ENCODE peak calls at places on chromosomes 5 and 9, in nine cellular contexts. One of them, this sample, is unnamed.

GRCh38 chr9:122723690-122724089 is at the start of gene OR1L4:
- DNase-seq in stomach: no peak
- DNase-seq in heart right ventricle: no peak
- DNase-seq in CD8-positive, alpha-beta memory T cell: no peak
- DNase-seq in heart left ventricle: no peak
- DNase-seq in neural progenitor cell: no peak
- DNase-seq in PC-9: no peak
- DNase-seq in CD8-positive, alpha-beta T cell: no peak
- DNase-seq in H9: no peak
- DNase-seq in this sample: no peak

GRCh38 chr9:13915591-13916301 is 398.2 kb downstream of the NFIB start:
- DNase-seq in CD8-positive, alpha-beta T cell: no peak
- DNase-seq in CD8-positive, alpha-beta memory T cell: no peak
- DNase-seq in heart right ventricle: no peak
- DNase-seq in PC-9: no peak
- DNase-seq in heart left ventricle: no peak
- DNase-seq in H9: no peak
- DNase-seq in stomach: no peak
- DNase-seq in neural progenitor cell: no peak
- DNase-seq in this sample: no peak

GRCh38 chr5:167716376-167716775 is 575.1 kb upstream of the WWC1 start:
- DNase-seq in stomach: no peak
- DNase-seq in H9: no peak
- DNase-seq in CD8-positive, alpha-beta memory T cell: no peak
- DNase-seq in CD8-positive, alpha-beta T cell: no peak
- DNase-seq in heart left ventricle: no peak
- DNase-seq in neural progenitor cell: no peak
- DNase-seq in PC-9: no peak
- DNase-seq in heart right ventricle: no peak
- DNase-seq in this sample: no peak

GRCh38 chr9:89342213-89342612 is 23.9 kb downstream of the SECISBP2 start:
- DNase-seq in PC-9: no peak
- DNase-seq in stomach: no peak
- DNase-seq in CD8-positive, alpha-beta memory T cell: no peak
- DNase-seq in CD8-positive, alpha-beta T cell: no peak
- DNase-seq in H9: no peak
- DNase-seq in heart left ventricle: no peak
- DNase-seq in heart right ventricle: no peak
- DNase-seq in neural progenitor cell: no peak
- DNase-seq in this sample: no peak

GRCh38 chr9:19117039-19117716 is 10.1 kb downstream of the PLIN2 start:
- DNase-seq in CD8-positive, alpha-beta memory T cell: no peak
- DNase-seq in H9: no peak
- DNase-seq in CD8-positive, alpha-beta T cell: no peak
- DNase-seq in neural progenitor cell: no peak
- DNase-seq in PC-9: no peak
- DNase-seq in stomach: no peak
- DNase-seq in heart left ventricle: no peak
- DNase-seq in heart right ventricle: no peak
- DNase-seq in this sample: no peak

GRCh38 chr9:98356953-98357352 is 101.5 kb upstream of the TBC1D2 start:
- DNase-seq in heart right ventricle: no peak
- DNase-seq in CD8-positive, alpha-beta memory T cell: no peak
- DNase-seq in heart left ventricle: no peak
- DNase-seq in CD8-positive, alpha-beta T cell: no peak
- DNase-seq in stomach: no peak
- DNase-seq in PC-9: no peak
- DNase-seq in H9: no peak
- DNase-seq in neural progenitor cell: no peak
- DNase-seq in this sample: no peak

GRCh38 chr5:83281658-83282057 is 189.9 kb upstream of the VCAN start:
- DNase-seq in H9: no peak
- DNase-seq in heart right ventricle: no peak
- DNase-seq in neural progenitor cell: peak; percentile 5
- DNase-seq in heart left ventricle: no peak
- DNase-seq in stomach: no peak
- DNase-seq in CD8-positive, alpha-beta memory T cell: no peak
- DNase-seq in CD8-positive, alpha-beta T cell: no peak
- DNase-seq in PC-9: peak; percentile 47
- DNase-seq in this sample: no peak

GRCh38 chr5:79753087-79753486 is 63.5 kb downstream of the CMYA5 start:
- DNase-seq in stomach: no peak
- DNase-seq in heart left ventricle: no peak
- DNase-seq in neural progenitor cell: no peak
- DNase-seq in PC-9: no peak
- DNase-seq in CD8-positive, alpha-beta memory T cell: no peak
- DNase-seq in H9: no peak
- DNase-seq in heart right ventricle: no peak
- DNase-seq in CD8-positive, alpha-beta T cell: no peak
- DNase-seq in this sample: no peak

GRCh38 chr9:73269430-73270101 is 117.9 kb downstream of the ANXA1 start:
- DNase-seq in heart right ventricle: no peak
- DNase-seq in CD8-positive, alpha-beta memory T cell: no peak
- DNase-seq in PC-9: no peak
- DNase-seq in heart left ventricle: no peak
- DNase-seq in stomach: no peak
- DNase-seq in neural progenitor cell: peak; percentile 30
- DNase-seq in CD8-positive, alpha-beta T cell: no peak
- DNase-seq in H9: no peak
- DNase-seq in this sample: no peak

GRCh38 chr9:69466151-69466550 is 141.1 kb downstream of the ENTREP1 start:
- DNase-seq in neural progenitor cell: no peak
- DNase-seq in heart left ventricle: no peak
- DNase-seq in H9: no peak
- DNase-seq in CD8-positive, alpha-beta T cell: no peak
- DNase-seq in CD8-positive, alpha-beta memory T cell: no peak
- DNase-seq in stomach: no peak
- DNase-seq in heart right ventricle: no peak
- DNase-seq in PC-9: no peak
- DNase-seq in this sample: no peak

GRCh38 chr5:180328296-180329137 is 24.6 kb downstream of the GFPT2 start:
- DNase-seq in heart right ventricle: peak; percentile 70
- DNase-seq in heart left ventricle: peak; percentile 69
- DNase-seq in neural progenitor cell: peak; percentile 87
- DNase-seq in CD8-positive, alpha-beta T cell: peak; percentile 90
- DNase-seq in CD8-positive, alpha-beta memory T cell: peak; percentile 70
- DNase-seq in H9: peak; percentile 91
- DNase-seq in stomach: peak; percentile 88
- DNase-seq in PC-9: peak; percentile 55
- DNase-seq in this sample: no peak

GRCh38 chr5:135999396-136000139 is 29.2 kb upstream of the TGFBI start:
- DNase-seq in PC-9: no peak
- DNase-seq in neural progenitor cell: no peak
- DNase-seq in stomach: no peak
- DNase-seq in heart left ventricle: no peak
- DNase-seq in H9: no peak
- DNase-seq in CD8-positive, alpha-beta memory T cell: no peak
- DNase-seq in heart right ventricle: no peak
- DNase-seq in CD8-positive, alpha-beta T cell: no peak
- DNase-seq in this sample: no peak

GRCh38 chr9:91374939-91375338 is 13.2 kb upstream of the AUH start:
- DNase-seq in heart right ventricle: no peak
- DNase-seq in CD8-positive, alpha-beta memory T cell: no peak
- DNase-seq in heart left ventricle: no peak
- DNase-seq in H9: no peak
- DNase-seq in neural progenitor cell: no peak
- DNase-seq in PC-9: no peak
- DNase-seq in CD8-positive, alpha-beta T cell: no peak
- DNase-seq in stomach: no peak
- DNase-seq in this sample: no peak

DNA sequence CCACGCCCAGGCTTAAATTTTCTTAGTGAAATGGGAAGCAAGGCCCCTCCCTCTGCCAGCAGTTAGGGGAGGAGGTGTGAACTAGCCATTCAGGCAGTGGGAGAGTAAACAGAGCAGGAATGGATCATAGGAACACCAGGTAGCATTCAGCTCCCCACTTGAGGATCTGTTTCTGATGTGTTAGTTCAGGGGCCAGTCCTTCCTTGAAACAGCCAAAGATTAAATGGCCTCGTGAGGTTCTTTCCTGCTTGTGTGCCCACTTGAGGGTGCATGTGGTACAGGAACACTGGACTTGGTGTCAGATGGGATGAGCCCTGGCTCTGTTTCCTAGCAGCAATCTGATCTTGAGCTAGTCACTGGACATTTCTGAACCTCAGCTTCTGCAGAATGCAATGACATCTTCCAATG is 21.2 kb downstream of the FAXDC2 start:
- DNase-seq in PC-9: no peak
- DNase-seq in heart left ventricle: no peak
- DNase-seq in CD8-positive, alpha-beta T cell: no peak
- DNase-seq in stomach: no peak
- DNase-seq in heart right ventricle: no peak
- DNase-seq in neural progenitor cell: no peak
- DNase-seq in CD8-positive, alpha-beta memory T cell: no peak
- DNase-seq in H9: no peak
- DNase-seq in this sample: no peak
- H3K27ac ChIP-seq in PC-9: peak overlapping the region; percentile 74
- H3K27ac ChIP-seq in heart left ventricle: no peak overlapping the region
- H3K27ac ChIP-seq in CD8-positive, alpha-beta T cell: peak overlapping the region; percentile 11
- H3K27ac ChIP-seq in stomach: peak overlapping the region; percentile 46
- H3K27ac ChIP-seq in heart right ventricle: no peak overlapping the region
- H3K27ac ChIP-seq in neural progenitor cell: no peak overlapping the region
- H3K27ac ChIP-seq in CD8-positive, alpha-beta memory T cell: peak overlapping the region; percentile 8
- H3K27ac ChIP-seq in H9: no peak overlapping the region
- H3K27ac ChIP-seq in this sample: peak overlapping the region; percentile 90

GRCh38 chr9:128422783-128423150 is 2.1 kb downstream of the CERCAM start:
- DNase-seq in PC-9: no peak
- DNase-seq in heart right ventricle: no peak
- DNase-seq in stomach: no peak
- DNase-seq in heart left ventricle: no peak
- DNase-seq in neural progenitor cell: no peak
- DNase-seq in H9: no peak
- DNase-seq in CD8-positive, alpha-beta T cell: no peak
- DNase-seq in CD8-positive, alpha-beta memory T cell: no peak
- DNase-seq in this sample: no peak
- H3K27ac ChIP-seq in PC-9: no peak overlapping the region
- H3K27ac ChIP-seq in heart right ventricle: no peak overlapping the region
- H3K27ac ChIP-seq in stomach: no peak overlapping the region
- H3K27ac ChIP-seq in heart left ventricle: no peak overlapping the region
- H3K27ac ChIP-seq in neural progenitor cell: no peak overlapping the region
- H3K27ac ChIP-seq in H9: no peak overlapping the region
- H3K27ac ChIP-seq in CD8-positive, alpha-beta T cell: no peak overlapping the region
- H3K27ac ChIP-seq in CD8-positive, alpha-beta memory T cell: no peak overlapping the region
- H3K27ac ChIP-seq in this sample: no peak overlapping the region

GRCh38 chr5:34663771-34664496 is 7.8 kb downstream of the RAI14 start:
- DNase-seq in PC-9: no peak
- DNase-seq in CD8-positive, alpha-beta T cell: no peak
- DNase-seq in stomach: no peak
- DNase-seq in heart right ventricle: no peak
- DNase-seq in neural progenitor cell: no peak
- DNase-seq in H9: no peak
- DNase-seq in heart left ventricle: no peak
- DNase-seq in CD8-positive, alpha-beta memory T cell: no peak
- DNase-seq in this sample: no peak

GRCh38 chr5:34659168-34659567 is 3.0 kb downstream of the RAI14 start:
- DNase-seq in H9: no peak
- DNase-seq in CD8-positive, alpha-beta memory T cell: no peak
- DNase-seq in heart left ventricle: no peak
- DNase-seq in stomach: no peak
- DNase-seq in neural progenitor cell: no peak
- DNase-seq in CD8-positive, alpha-beta T cell: no peak
- DNase-seq in heart right ventricle: no peak
- DNase-seq in PC-9: no peak
- DNase-seq in this sample: no peak

GRCh38 chr5:34657550-34657921 is 1.4 kb downstream of the RAI14 start:
- DNase-seq in PC-9: no peak
- DNase-seq in H9: no peak
- DNase-seq in neural progenitor cell: peak; percentile 69
- DNase-seq in stomach: no peak
- DNase-seq in CD8-positive, alpha-beta memory T cell: no peak
- DNase-seq in heart left ventricle: no peak
- DNase-seq in CD8-positive, alpha-beta T cell: no peak
- DNase-seq in heart right ventricle: peak; percentile 16
- DNase-seq in this sample: peak; percentile 67

GRCh38 chr5:34658023-34658422 is 1.9 kb downstream of the RAI14 start:
- DNase-seq in neural progenitor cell: no peak
- DNase-seq in CD8-positive, alpha-beta T cell: no peak
- DNase-seq in CD8-positive, alpha-beta memory T cell: no peak
- DNase-seq in H9: no peak
- DNase-seq in stomach: no peak
- DNase-seq in heart left ventricle: no peak
- DNase-seq in PC-9: no peak
- DNase-seq in heart right ventricle: no peak
- DNase-seq in this sample: no peak

DNA sequence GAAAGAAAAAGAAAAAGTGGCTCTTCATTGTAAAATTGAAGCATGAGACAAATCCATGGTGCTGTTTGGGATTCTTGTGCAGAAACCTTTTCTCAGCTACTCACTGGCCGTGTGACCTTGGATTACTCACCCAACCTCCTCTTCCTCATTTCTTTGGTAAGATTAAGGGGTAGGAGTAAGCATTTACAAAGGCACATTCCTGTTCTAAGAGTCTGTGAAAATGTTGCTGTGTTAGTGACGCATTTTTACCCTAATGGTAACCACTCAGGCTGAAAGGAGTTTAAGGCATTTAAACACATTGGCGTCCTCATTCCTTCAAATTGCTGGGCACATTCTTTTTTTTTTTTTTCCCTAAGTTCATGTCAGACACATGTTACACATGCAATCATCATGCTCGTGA is 4.3 kb downstream of the RAI14 start:
- DNase-seq in CD8-positive, alpha-beta memory T cell: no peak
- DNase-seq in stomach: no peak
- DNase-seq in PC-9: peak; percentile 71
- DNase-seq in heart left ventricle: no peak
- DNase-seq in H9: no peak
- DNase-seq in CD8-positive, alpha-beta T cell: no peak
- DNase-seq in heart right ventricle: no peak
- DNase-seq in neural progenitor cell: no peak
- DNase-seq in this sample: no peak
- H3K27ac ChIP-seq in CD8-positive, alpha-beta memory T cell: no peak overlapping the region
- H3K27ac ChIP-seq in stomach: no peak overlapping the region
- H3K27ac ChIP-seq in PC-9: no peak overlapping the region
- H3K27ac ChIP-seq in heart left ventricle: no peak overlapping the region
- H3K27ac ChIP-seq in H9: no peak overlapping the region
- H3K27ac ChIP-seq in CD8-positive, alpha-beta T cell: no peak overlapping the region
- H3K27ac ChIP-seq in heart right ventricle: no peak overlapping the region
- H3K27ac ChIP-seq in neural progenitor cell: no peak overlapping the region
- H3K27ac ChIP-seq in this sample: peak overlapping the region; percentile 8

DNA sequence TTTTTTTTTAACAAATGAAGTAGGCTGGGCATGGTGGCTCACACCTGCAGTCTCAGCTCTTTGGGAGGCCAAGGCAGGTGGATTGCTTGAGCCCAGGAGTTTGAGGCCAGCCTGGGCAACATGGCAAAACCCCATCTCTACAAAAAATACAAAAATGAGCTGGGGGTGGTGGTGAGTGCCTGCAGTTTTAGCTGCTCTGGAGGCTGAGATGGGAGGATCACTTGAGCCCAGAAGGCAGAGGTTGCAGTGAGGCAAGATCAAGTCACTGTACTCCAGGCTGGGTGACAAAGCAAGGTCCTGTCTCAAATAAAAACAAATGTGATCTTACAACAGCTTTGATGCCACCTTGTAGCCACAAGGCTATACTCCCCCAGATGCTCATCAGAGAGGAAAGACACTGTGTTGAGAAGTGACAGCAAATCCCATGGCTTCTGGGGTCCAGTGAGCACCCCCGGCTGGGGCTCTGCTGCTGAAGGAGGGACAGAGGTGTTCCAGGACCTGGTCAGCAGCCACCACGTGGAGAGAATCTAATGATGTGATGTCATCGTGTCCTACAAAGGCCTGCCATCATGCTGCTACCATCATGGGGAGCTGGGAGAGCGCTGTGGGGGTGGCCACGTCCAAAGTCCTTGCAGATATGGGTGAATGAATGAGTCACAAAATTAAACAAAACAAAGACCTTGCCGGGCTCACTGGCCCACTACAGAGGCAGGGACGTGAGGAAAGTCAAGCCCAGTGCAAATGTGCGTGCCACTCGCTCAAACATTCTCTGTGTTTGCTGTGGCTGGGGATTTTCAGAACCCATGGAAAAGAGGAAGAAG is 60.7 kb downstream of the PRRT1B start:
- DNase-seq in H9: no peak
- DNase-seq in CD8-positive, alpha-beta memory T cell: no peak
- DNase-seq in heart left ventricle: no peak
- DNase-seq in stomach: peak; percentile 70
- DNase-seq in heart right ventricle: no peak
- DNase-seq in CD8-positive, alpha-beta T cell: no peak
- DNase-seq in PC-9: no peak
- DNase-seq in neural progenitor cell: no peak
- DNase-seq in this sample: no peak
- H3K27ac ChIP-seq in H9: no peak overlapping the region
- H3K27ac ChIP-seq in CD8-positive, alpha-beta memory T cell: no peak overlapping the region
- H3K27ac ChIP-seq in heart left ventricle: no peak overlapping the region
- H3K27ac ChIP-seq in stomach: peak overlapping the region; percentile 85
- H3K27ac ChIP-seq in heart right ventricle: no peak overlapping the region
- H3K27ac ChIP-seq in CD8-positive, alpha-beta T cell: no peak overlapping the region
- H3K27ac ChIP-seq in PC-9: no peak overlapping the region
- H3K27ac ChIP-seq in neural progenitor cell: no peak overlapping the region
- H3K27ac ChIP-seq in this sample: no peak overlapping the region